ENCODE peak calls at places on chromosomes 11 and 22, in ten cellular contexts. B is psoas muscle, G is pancreas, X is heart left ventricle, T is MCF 10A, S is fibroblast of mammary gland, C is Peyer's patch, Q is brain microvascular endothelial cell, E is fibroblast of lung, M is lower leg skin. W is an unnamed sample.

GRCh38 chr22:38850941-38851849 is 7.4 kb upstream of the NPTXR start:
- DNase-seq in B (peak), G (no peak), X (no peak), T (peak), S (peak), C (no peak), Q (peak), E (peak), M (no peak), W (no peak)

GRCh38 chr11:10304495-10305261 is at the start of gene ADM:
- DNase-seq in B (peak), G (peak), X (peak), T (peak), S (peak), C (peak), Q (peak), E (peak), M (peak), W (peak)

GRCh38 chr11:20110908-20111669 is 49.2 kb downstream of the DBX1 start:
- DNase-seq in B (no peak), G (no peak), X (no peak), T (peak), S (peak), C (peak), Q (peak), E (peak), M (no peak), W (no peak)

GRCh38 chr22:35782504-35782903 is 64.8 kb downstream of the APOL5 start:
- DNase-seq in B (no peak), G (no peak), X (no peak), T (peak), S (no peak), C (no peak), Q (no peak), E (no peak), M (no peak), W (no peak)

GRCh38 chr11:34002420-34002819 is 49.1 kb upstream of the CAPRIN1 start:
- DNase-seq in B (no peak), G (no peak), X (no peak), T (no peak), S (no peak), C (peak), Q (no peak), E (no peak), M (no peak), W (no peak)

GRCh38 chr11:134751161-134751560 is 339.1 kb upstream of the B3GAT1 start:
- DNase-seq in B (no peak), G (no peak), X (no peak), T (no peak), S (no peak), C (peak), Q (no peak), E (no peak), M (no peak), W (no peak)

GRCh38 chr11:61172888-61173287 is 11.7 kb upstream of the VPS37C start:
- DNase-seq in B (no peak), G (no peak), X (no peak), T (no peak), S (no peak), C (no peak), Q (no peak), E (no peak), M (no peak), W (no peak)

GRCh38 chr11:130435671-130436070 is 7.3 kb upstream of the ADAMTS8 start:
- DNase-seq in B (no peak), G (no peak), X (no peak), T (no peak), S (peak), C (no peak), Q (peak), E (peak), M (no peak), W (no peak)

GRCh38 chr11:56852131-56852530 is 103.6 kb upstream of the OR9G4 start:
- DNase-seq in B (no peak), G (no peak), X (no peak), T (no peak), S (no peak), C (no peak), Q (no peak), E (no peak), M (no peak), W (no peak)

GRCh38 chr11:103537904-103538502 is 428.8 kb downstream of the DYNC2H1 start:
- DNase-seq in B (no peak), G (no peak), X (no peak), T (peak), S (peak), C (no peak), Q (peak), E (peak), M (no peak), W (no peak)

GRCh38 chr11:87743002-87743401 is 432.2 kb downstream of the RAB38 start:
- DNase-seq in B (no peak), G (no peak), X (no peak), T (peak), S (no peak), C (no peak), Q (no peak), E (no peak), M (no peak), W (no peak)

GRCh38 chr11:108672113-108672512 is 7.2 kb downstream of the DDX10 start:
- DNase-seq in B (no peak), G (no peak), X (no peak), T (peak), S (peak), C (no peak), Q (peak), E (peak), M (no peak), W (no peak)

GRCh38 chr22:38941488-38941987 is 15.9 kb upstream of the APOBEC3A start:
- DNase-seq in B (no peak), G (no peak), X (no peak), T (no peak), S (peak), C (peak), Q (no peak), E (no peak), M (no peak), W (peak)

GRCh38 chr11:64098318-64098831 is 62.6 kb downstream of the FLRT1 start:
- DNase-seq in B (no peak), G (no peak), X (no peak), T (no peak), S (no peak), C (no peak), Q (no peak), E (no peak), M (no peak), W (no peak)

GRCh38 chr11:92384316-92384715 is 159.7 kb downstream of the FAT3 start:
- DNase-seq in B (no peak), G (no peak), X (no peak), T (peak), S (peak), C (no peak), Q (peak), E (peak), M (no peak), W (no peak)

GRCh38 chr11:44598831-44599230 is 33.4 kb downstream of the CD82 start:
- DNase-seq in B (no peak), G (no peak), X (no peak), T (no peak), S (no peak), C (no peak), Q (no peak), E (no peak), M (no peak), W (no peak)

GRCh38 chr11:8285228-8285627 is 21.6 kb upstream of the LMO1 start:
- DNase-seq in B (no peak), G (no peak), X (no peak), T (no peak), S (no peak), C (peak), Q (no peak), E (no peak), M (peak), W (no peak)

GRCh38 chr11:32597914-32598313 is 14.3 kb downstream of the EIF3M start:
- DNase-seq in B (no peak), G (no peak), X (no peak), T (no peak), S (no peak), C (no peak), Q (no peak), E (no peak), M (no peak), W (no peak)

GRCh38 chr11:130315354-130315970 is 745 bp upstream of the ZBTB44 start:
- DNase-seq in B (peak), G (peak), X (peak), T (no peak), S (no peak), C (peak), Q (no peak), E (no peak), M (peak), W (peak)

GRCh38 chr22:26610072-26610958 is 7.5 kb downstream of the CRYBB1 start:
- DNase-seq in B (no peak), G (no peak), X (no peak), T (peak), S (peak), C (peak), Q (peak), E (peak), M (no peak), W (no peak)

DNA sequence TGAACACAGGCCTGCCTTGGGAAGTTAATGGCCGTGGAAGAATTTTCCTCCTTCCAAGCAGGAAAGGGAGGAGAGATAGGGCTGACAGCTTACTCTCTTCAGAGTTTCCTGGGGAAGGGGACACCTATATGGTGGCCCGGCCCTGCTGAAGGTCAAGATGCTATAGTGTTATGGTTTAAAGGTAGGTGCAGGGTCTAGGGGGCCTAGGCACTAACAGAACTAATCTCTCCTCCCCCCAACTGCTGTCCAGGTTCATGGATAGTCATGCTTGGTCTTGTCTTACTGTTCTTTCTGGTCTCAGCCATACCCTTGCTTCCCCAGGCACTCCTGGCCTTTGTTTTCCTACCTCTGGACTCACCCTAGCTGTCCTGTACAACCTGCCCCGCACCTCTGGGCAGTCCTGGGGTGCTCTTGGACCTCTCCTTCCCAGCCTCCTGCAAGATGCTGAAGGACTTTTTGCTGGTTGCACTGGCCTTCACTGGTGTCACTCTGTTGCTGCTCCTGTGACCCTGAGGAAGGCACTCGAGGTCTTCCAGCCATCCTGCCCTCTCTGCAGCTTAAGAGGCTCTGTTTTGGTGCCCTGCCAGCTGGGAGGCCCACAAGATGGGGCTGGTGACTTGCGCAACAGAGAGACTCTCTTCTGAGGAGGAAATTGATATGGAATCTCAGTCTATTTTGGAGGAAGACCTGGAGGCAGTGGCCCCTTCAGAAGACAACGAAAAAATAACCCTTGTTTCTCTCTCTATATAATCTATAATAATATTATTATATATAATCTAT is 17.9 kb downstream of the SEC14L3 start:
- DNase-seq in B (no peak), G (no peak), X (no peak), T (peak), S (no peak), C (no peak), Q (no peak), E (peak), M (no peak), W (no peak)
- TF ChIP-seq CTCF in B (no peak), G (no peak), X (no peak), T (no peak), S (no peak), C (no peak), Q (no peak), E (no peak), M (no peak), W (no peak)

GRCh38 chr11:77038825-77039326 is 4.7 kb downstream of the B3GNT6 start:
- DNase-seq in B (no peak), G (no peak), X (no peak), T (no peak), S (no peak), C (no peak), Q (no peak), E (no peak), M (no peak), W (no peak)
- TF ChIP-seq CTCF in B (no peak), G (no peak), X (no peak), T (no peak), S (no peak), C (no peak), Q (no peak), E (no peak), M (no peak), W (no peak)

GRCh38 chr11:27717801-27718229 is 17.6 kb upstream of the BDNF start:
- DNase-seq in B (no peak), G (no peak), X (no peak), T (no peak), S (no peak), C (no peak), Q (no peak), E (peak), M (no peak), W (no peak)

GRCh38 chr11:27716216-27716615 is 16.0 kb upstream of the BDNF start:
- DNase-seq in B (no peak), G (no peak), X (no peak), T (no peak), S (no peak), C (no peak), Q (no peak), E (peak), M (no peak), W (no peak)

GRCh38 chr11:27716850-27717249 is 16.6 kb upstream of the BDNF start:
- DNase-seq in B (no peak), G (no peak), X (no peak), T (no peak), S (peak), C (no peak), Q (no peak), E (peak), M (no peak), W (no peak)

GRCh38 chr11:27718346-27718852 is 18.1 kb upstream of the BDNF start:
- DNase-seq in B (no peak), G (no peak), X (no peak), T (peak), S (peak), C (no peak), Q (peak), E (peak), M (no peak), W (no peak)

GRCh38 chr11:27717377-27717776 is 17.1 kb upstream of the BDNF start:
- DNase-seq in B (no peak), G (no peak), X (no peak), T (no peak), S (peak), C (no peak), Q (no peak), E (peak), M (no peak), W (no peak)
- TF ChIP-seq CTCF in B (peak), G (no peak), X (no peak), T (peak), S (peak), C (no peak), Q (peak), E (peak), M (no peak), W (no peak)

GRCh38 chr11:1753426-1754305 is 3.3 kb upstream of the IFITM10 start:
- DNase-seq in B (peak), G (peak), X (no peak), T (no peak), S (no peak), C (no peak), Q (no peak), E (no peak), M (no peak), W (no peak)
- TF ChIP-seq CTCF in B (no peak), G (no peak), X (no peak), T (no peak), S (no peak), C (no peak), Q (no peak), E (no peak), M (no peak), W (no peak)

GRCh38 chr11:16252373-16252772 is 104.0 kb downstream of the SOX6 start:
- DNase-seq in B (no peak), G (no peak), X (no peak), T (peak), S (no peak), C (no peak), Q (peak), E (peak), M (no peak), W (no peak)
- TF ChIP-seq CTCF in B (no peak), G (no peak), X (peak), T (peak), S (no peak), C (no peak), Q (peak), E (peak), M (no peak), W (no peak)